ENCODE peak calls at places on chromosomes 1 and 21, in seven cellular contexts. W, U, I, N, Z, O and A are unnamed samples.

GRCh38 chr1:223617671-223618070 is 47.8 kb downstream of the CAPN8 start:
- DNase-seq in W (no peak), U (no peak), I (no peak), N (no peak), Z (no peak), O (no peak), A (no peak)

GRCh38 chr1:160576430-160576829 is 2.9 kb downstream of the CD84 start:
- DNase-seq in W (no peak), U (no peak), I (no peak), N (no peak), Z (no peak), O (no peak), A (no peak)

GRCh38 chr1:223143760-223144248 is 756 bp upstream of the TLR5 start:
- DNase-seq in W (no peak), U (no peak), I (no peak), N (peak), Z (no peak), O (peak), A (no peak)

GRCh38 chr1:247962911-247963588 is 2.0 kb upstream of the OR2AK2 start:
- DNase-seq in W (no peak), U (no peak), I (no peak), N (no peak), Z (no peak), O (no peak), A (no peak)

GRCh38 chr21:41641821-41642368 is 125.0 kb downstream of the RIPK4 start:
- DNase-seq in W (peak), U (no peak), I (no peak), N (no peak), Z (no peak), O (no peak), A (peak)

GRCh38 chr1:97864615-97865014 is 56.2 kb downstream of the DPYD start:
- DNase-seq in W (no peak), U (no peak), I (no peak), N (no peak), Z (no peak), O (no peak), A (no peak)

GRCh38 chr1:100162881-100163280 is 15.2 kb downstream of the LRRC39 start:
- DNase-seq in W (no peak), U (no peak), I (no peak), N (no peak), Z (no peak), O (no peak), A (no peak)

GRCh38 chr1:235675152-235675890 is 25.7 kb upstream of the GNG4 start:
- DNase-seq in W (peak), U (no peak), I (no peak), N (no peak), Z (no peak), O (no peak), A (peak)

GRCh38 chr1:224498574-224499170 is 64.1 kb upstream of the WDR26 start:
- DNase-seq in W (peak), U (peak), I (no peak), N (no peak), Z (no peak), O (no peak), A (peak)

GRCh38 chr1:114126696-114127095 is 27.0 kb downstream of the SYT6 start:
- DNase-seq in W (no peak), U (no peak), I (no peak), N (no peak), Z (peak), O (no peak), A (no peak)

GRCh38 chr1:226574044-226574443 is 25.5 kb downstream of the STUM start:
- DNase-seq in W (no peak), U (no peak), I (no peak), N (no peak), Z (no peak), O (no peak), A (no peak)

GRCh38 chr1:31669786-31670582 is 25.3 kb upstream of the PEF1 start:
- DNase-seq in W (peak), U (no peak), I (no peak), N (peak), Z (no peak), O (peak), A (peak)

GRCh38 chr1:1432951-1433803 is 2.3 kb upstream of the VWA1 start:
- DNase-seq in W (no peak), U (peak), I (peak), N (no peak), Z (peak), O (no peak), A (no peak)

GRCh38 chr1:10117865-10118264 is 85.1 kb downstream of the UBE4B start:
- DNase-seq in W (no peak), U (no peak), I (no peak), N (no peak), Z (no peak), O (no peak), A (no peak)

GRCh38 chr1:218686258-218686657 is 341.1 kb downstream of the TGFB2 start:
- DNase-seq in W (peak), U (no peak), I (no peak), N (no peak), Z (no peak), O (no peak), A (peak)

GRCh38 chr1:68321084-68321685 is 88.9 kb upstream of the WLS start:
- DNase-seq in W (no peak), U (peak), I (peak), N (no peak), Z (no peak), O (no peak), A (peak)

GRCh38 chr1:44433209-44433608 is 28.2 kb downstream of the RNF220 start:
- DNase-seq in W (no peak), U (no peak), I (no peak), N (no peak), Z (no peak), O (no peak), A (peak)

GRCh38 chr1:27109103-27109822 is 45.7 kb downstream of the SLC9A1 start:
- DNase-seq in W (peak), U (peak), I (peak), N (no peak), Z (no peak), O (no peak), A (no peak)

GRCh38 chr1:8016244-8017241 is 9.6 kb downstream of the ERRFI1 start:
- DNase-seq in W (peak), U (no peak), I (no peak), N (no peak), Z (no peak), O (no peak), A (no peak)

GRCh38 chr1:103948526-103948925 is 198.8 kb downstream of the AMY1C start:
- DNase-seq in W (peak), U (no peak), I (no peak), N (no peak), Z (no peak), O (no peak), A (peak)

GRCh38 chr21:45253180-45253579 is 34.5 kb downstream of the POFUT2 start:
- DNase-seq in W (no peak), U (no peak), I (no peak), N (no peak), Z (no peak), O (no peak), A (no peak)

GRCh38 chr21:41961282-41961701 is 7.5 kb upstream of the C2CD2 start:
- DNase-seq in W (peak), U (no peak), I (no peak), N (no peak), Z (no peak), O (no peak), A (no peak)

GRCh38 chr1:85244271-85245053 is 15.0 kb downstream of the C1orf52 start:
- DNase-seq in W (peak), U (no peak), I (no peak), N (no peak), Z (no peak), O (no peak), A (peak)

GRCh38 chr1:62054188-62054587 is 140.5 kb upstream of the L1TD1 start:
- DNase-seq in W (no peak), U (no peak), I (no peak), N (no peak), Z (no peak), O (no peak), A (no peak)

GRCh38 chr21:31119199-31119598 is 80.9 kb upstream of the KRTAP19-8 start:
- DNase-seq in W (no peak), U (no peak), I (no peak), N (no peak), Z (no peak), O (no peak), A (no peak)

GRCh38 chr21:37071561-37072238 is 1.2 kb downstream of the PIGP start:
- DNase-seq in W (peak), U (no peak), I (no peak), N (no peak), Z (no peak), O (peak), A (peak)

GRCh38 chr1:245809361-245809760 is 654.6 kb downstream of the KIF26B start:
- DNase-seq in W (no peak), U (no peak), I (no peak), N (no peak), Z (no peak), O (no peak), A (no peak)

GRCh38 chr1:25766721-25767436 is 33.1 kb upstream of the SELENON start:
- DNase-seq in W (no peak), U (no peak), I (no peak), N (no peak), Z (no peak), O (no peak), A (no peak)

GRCh38 chr1:54404939-54405880 is 984 bp downstream of the SSBP3 start:
- DNase-seq in W (no peak), U (peak), I (no peak), N (peak), Z (no peak), O (peak), A (no peak)

GRCh38 chr1:212470059-212470458 is 37.3 kb downstream of the NENF start:
- DNase-seq in W (peak), U (no peak), I (no peak), N (peak), Z (no peak), O (no peak), A (peak)

GRCh38 chr21:29640233-29640554 is 299.6 kb downstream of the GRIK1 start:
- DNase-seq in W (peak), U (no peak), I (no peak), N (no peak), Z (no peak), O (no peak), A (no peak)

GRCh38 chr1:215160351-215160750 is 77.8 kb downstream of the KCNK2 start:
- DNase-seq in W (peak), U (no peak), I (no peak), N (no peak), Z (no peak), O (no peak), A (no peak)